ENCODE peak calls at places on chromosomes 3 and 15, in seven cellular contexts. B is cardiac fibroblast, L is astrocyte of the spinal cord, N is MCF 10A, P is uterus, O is A549, V is fibroblast of mammary gland. D is an unnamed sample.

GRCh38 chr3:149307435-149307783 is 26.0 kb downstream of the TM4SF18 start:
- DNase-seq in B (no peak), L (no peak), N (no peak), P (no peak), O (no peak), V (no peak), D (no peak)

GRCh38 chr3:125175321-125176078 is 37.0 kb downstream of the SLC12A8 start:
- DNase-seq in B (no peak), L (no peak), N (no peak), P (no peak), O (no peak), V (no peak), D (no peak)

GRCh38 chr3:148600902-148601765 is 96.6 kb upstream of the AGTR1 start:
- DNase-seq in B (no peak), L (peak; percentile 6), N (peak; percentile 5), P (no peak), O (peak; percentile 92), V (no peak), D (no peak)

GRCh38 chr15:74384566-74385441 is 17.4 kb upstream of the CYP11A1 start:
- DNase-seq in B (no peak), L (peak; percentile 40), N (peak; percentile 51), P (no peak), O (peak; percentile 28), V (peak; percentile 55), D (no peak)

GRCh38 chr15:68554716-68555347 is 24.0 kb upstream of the CORO2B start:
- DNase-seq in B (no peak), L (no peak), N (no peak), P (peak; percentile 10), O (no peak), V (no peak), D (no peak)

GRCh38 chr3:118171236-118171852 is 863.3 kb downstream of the IGSF11 start:
- DNase-seq in B (no peak), L (no peak), N (no peak), P (no peak), O (no peak), V (no peak), D (no peak)

GRCh38 chr3:141039573-141039972 is 11.6 kb upstream of the SPSB4 start:
- DNase-seq in B (no peak), L (no peak), N (no peak), P (no peak), O (no peak), V (no peak), D (no peak)

GRCh38 chr3:149080699-149081091 is 5.6 kb downstream of the HLTF start:
- DNase-seq in B (peak; percentile 67), L (peak; percentile 17), N (peak; percentile 70), P (no peak), O (no peak), V (peak; percentile 67), D (peak; percentile 46)

GRCh38 chr3:157373783-157374182 is 62.9 kb upstream of the PTX3 start:
- DNase-seq in B (peak; percentile 51), L (no peak), N (no peak), P (no peak), O (no peak), V (peak; percentile 66), D (no peak)

GRCh38 chr15:47582283-47582682 is 135.0 kb upstream of the SEMA6D start:
- DNase-seq in B (no peak), L (no peak), N (no peak), P (no peak), O (no peak), V (no peak), D (no peak)

GRCh38 chr3:129596194-129597086 is 10.0 kb downstream of the PLXND1 start:
- DNase-seq in B (peak; percentile 98), L (peak; percentile 93), N (no peak), P (peak; percentile 95), O (peak; percentile 44), V (peak; percentile 96), D (peak; percentile 94)

GRCh38 chr3:18401298-18401961 is 23.7 kb downstream of the SATB1 start:
- DNase-seq in B (no peak), L (no peak), N (no peak), P (no peak), O (no peak), V (no peak), D (no peak)

GRCh38 chr15:57485869-57486268 is 105.8 kb upstream of the MYZAP start:
- DNase-seq in B (peak; percentile 67), L (peak; percentile 73), N (peak; percentile 92), P (no peak), O (peak; percentile 88), V (peak; percentile 83), D (peak; percentile 78)

GRCh38 chr3:79015854-79016253 is 751.9 kb downstream of the ROBO1 start:
- DNase-seq in B (no peak), L (no peak), N (no peak), P (no peak), O (no peak), V (no peak), D (no peak)

GRCh38 chr15:56868251-56868650 is 50.2 kb upstream of the TCF12 start:
- DNase-seq in B (no peak), L (no peak), N (no peak), P (no peak), O (no peak), V (no peak), D (no peak)

GRCh38 chr3:15815696-15816095 is 17.9 kb upstream of the ANKRD28 start:
- DNase-seq in B (peak; percentile 86), L (peak; percentile 85), N (peak; percentile 68), P (no peak), O (peak; percentile 78), V (peak; percentile 89), D (no peak)

GRCh38 chr3:127694467-127695215 is 21.9 kb downstream of the ABTB1 start:
- DNase-seq in B (no peak), L (peak; percentile 33), N (peak; percentile 76), P (no peak), O (peak; percentile 85), V (no peak), D (no peak)

GRCh38 chr3:155497930-155498647 is 204.6 kb upstream of the STRIT1 start:
- DNase-seq in B (peak; percentile 1), L (peak; percentile 94), N (peak; percentile 87), P (no peak), O (peak; percentile 56), V (peak; percentile 96), D (peak; percentile 92)

GRCh38 chr3:144332866-144333265 is 361.2 kb downstream of the DIPK2A start:
- DNase-seq in B (no peak), L (no peak), N (no peak), P (no peak), O (no peak), V (no peak), D (no peak)

GRCh38 chr3:124834723-124835718 is 52.1 kb downstream of the ITGB5 start:
- DNase-seq in B (peak; percentile 83), L (peak; percentile 93), N (peak; percentile 87), P (peak; percentile 60), O (peak; percentile 91), V (peak; percentile 93), D (peak; percentile 89)

GRCh38 chr15:98713585-98714001 is 65.3 kb downstream of the IGF1R start:
- DNase-seq in B (no peak), L (no peak), N (no peak), P (no peak), O (no peak), V (peak; percentile 8), D (no peak)

GRCh38 chr15:57322602-57323250 is 53.6 kb upstream of the CGNL1 start:
- DNase-seq in B (no peak), L (no peak), N (no peak), P (no peak), O (no peak), V (no peak), D (no peak)

GRCh38 chr3:20350449-20350848 is 164.4 kb upstream of the SGO1 start:
- DNase-seq in B (no peak), L (no peak), N (no peak), P (no peak), O (no peak), V (peak; percentile 8), D (no peak)

GRCh38 chr3:154421067-154421466 is 8.9 kb downstream of the GPR149 start:
- DNase-seq in B (peak; percentile 3), L (no peak), N (peak; percentile 53), P (no peak), O (no peak), V (peak; percentile 12), D (peak; percentile 2)

GRCh38 chr15:71588746-71589145 is 221.6 kb upstream of the NR2E3 start:
- DNase-seq in B (peak; percentile 41), L (peak; percentile 86), N (peak; percentile 66), P (no peak), O (peak; percentile 39), V (peak; percentile 77), D (peak; percentile 80)

GRCh38 chr15:71595846-71596553 is 214.4 kb upstream of the NR2E3 start:
- DNase-seq in B (peak; percentile 33), L (peak; percentile 26), N (no peak), P (no peak), O (no peak), V (peak; percentile 54), D (no peak)

GRCh38 chr15:71586463-71586862 is 223.9 kb upstream of the NR2E3 start:
- DNase-seq in B (no peak), L (no peak), N (no peak), P (no peak), O (no peak), V (no peak), D (no peak)

GRCh38 chr15:71592186-71592585 is 218.2 kb upstream of the NR2E3 start:
- DNase-seq in B (no peak), L (no peak), N (no peak), P (no peak), O (no peak), V (no peak), D (no peak)

GRCh38 chr15:71591057-71591456 is 219.3 kb upstream of the NR2E3 start:
- DNase-seq in B (no peak), L (no peak), N (no peak), P (no peak), O (no peak), V (no peak), D (no peak)
- TF ChIP-seq CTCF in B (no peak), L (peak; percentile 21), N (no peak), P (no peak), O (no peak), V (peak; percentile 18), D (peak; percentile 46)

GRCh38 chr15:84817461-84818081 is 415 bp downstream of the ALPK3 start:
- DNase-seq in B (no peak), L (no peak), N (no peak), P (no peak), O (no peak), V (no peak), D (no peak)
- TF ChIP-seq CTCF in B (no peak), L (no peak), N (no peak), P (no peak), O (no peak), V (no peak), D (peak; percentile 18)

GRCh38 chr15:60299452-60300047 is 98.2 kb downstream of the ANXA2 start:
- DNase-seq in B (peak; percentile 7), L (peak; percentile 6), N (peak; percentile 86), P (peak; percentile 38), O (no peak), V (peak; percentile 11), D (no peak)
- TF ChIP-seq CTCF in B (peak; percentile 9), L (peak; percentile 20), N (no peak), P (peak; percentile 6), O (no peak), V (no peak), D (peak; percentile 39)

GRCh38 chr3:32684800-32685603 is at the start of gene CNOT10:
- DNase-seq in B (peak; percentile 95), L (peak; percentile 96), N (peak; percentile 93), P (peak; percentile 93), O (peak; percentile 94), V (peak; percentile 83), D (peak; percentile 92)
- TF ChIP-seq CTCF in B (no peak), L (no peak), N (no peak), P (peak; percentile 22), O (peak; percentile 5), V (no peak), D (peak; percentile 26)